ENCODE peak calls at places on chromosomes 5 and 9, in seven cellular contexts. M is activated CD8-positive, alpha-beta memory T cell treated with anti-CD3 and anti-CD28 coated beads for 48 hours; Y is foreskin keratinocyte; N is T1000; X is tibial artery; P is choroid plexus epithelial cell; Q is OCI-M1. D is an unnamed sample.

GRCh38 chr5:89457411-89458329 is 574.7 kb upstream of the MEF2C start:
- DNase-seq in M (no peak), Y (peak; percentile 59), N (peak; percentile 19), X (peak; percentile 81), P (peak; percentile 13), Q (peak; percentile 61), D (peak; percentile 67)

GRCh38 chr9:70901741-70902140 is 219.7 kb downstream of the TRPM3 start:
- DNase-seq in M (no peak), Y (no peak), N (no peak), X (no peak), P (no peak), Q (no peak), D (no peak)

GRCh38 chr5:158421329-158421728 is 562.4 kb upstream of the CLINT1 start:
- DNase-seq in M (no peak), Y (no peak), N (no peak), X (no peak), P (no peak), Q (no peak), D (no peak)

GRCh38 chr5:170627271-170627670 is 123.5 kb downstream of the KCNIP1 start:
- DNase-seq in M (no peak), Y (no peak), N (no peak), X (peak; percentile 38), P (no peak), Q (no peak), D (no peak)

GRCh38 chr9:98702835-98703385 is 5.8 kb downstream of the GABBR2 start:
- DNase-seq in M (no peak), Y (no peak), N (no peak), X (no peak), P (no peak), Q (no peak), D (no peak)

GRCh38 chr5:21711854-21712752 is 1141.0 kb downstream of the CDH12 start:
- DNase-seq in M (no peak), Y (no peak), N (no peak), X (no peak), P (no peak), Q (no peak), D (no peak)

GRCh38 chr5:60961685-60962084 is 16.7 kb downstream of the NDUFAF2 start:
- DNase-seq in M (no peak), Y (no peak), N (no peak), X (no peak), P (peak; percentile 81), Q (peak; percentile 73), D (no peak)

GRCh38 chr9:104232781-104233341 is 138.8 kb downstream of the SMC2 start:
- DNase-seq in M (no peak), Y (peak; percentile 97), N (no peak), X (no peak), P (peak; percentile 56), Q (no peak), D (no peak)

GRCh38 chr9:2800385-2801179 is 43.3 kb downstream of the PUM3 start:
- DNase-seq in M (no peak), Y (peak; percentile 66), N (no peak), X (no peak), P (peak; percentile 69), Q (peak; percentile 11), D (no peak)

GRCh38 chr5:135954899-135955298 is at the start of gene LECT2:
- DNase-seq in M (no peak), Y (no peak), N (no peak), X (no peak), P (no peak), Q (no peak), D (no peak)

GRCh38 chr9:94971378-94972131 is 245.1 kb downstream of the AOPEP start:
- DNase-seq in M (no peak), Y (no peak), N (no peak), X (no peak), P (peak; percentile 35), Q (no peak), D (no peak)

GRCh38 chr5:1846583-1846982 is 36.1 kb downstream of the IRX4 start:
- DNase-seq in M (no peak), Y (no peak), N (no peak), X (no peak), P (no peak), Q (no peak), D (peak; percentile 12)

GRCh38 chr9:127223266-127223665 is 41.3 kb upstream of the GARNL3 start:
- DNase-seq in M (no peak), Y (no peak), N (no peak), X (no peak), P (no peak), Q (no peak), D (no peak)